ENCODE peak calls at places on chromosome 18, in ten cellular contexts. G, T, Z, X, P, A, F, W, E and V are unnamed samples.

GRCh38 chr18:64208531-64208930 is 59.6 kb upstream of the LINC00305 start:
- DNase-seq in G (no peak), T (no peak), Z (no peak), X (no peak), P (no peak), A (no peak), F (no peak), W (no peak), E (no peak), V (no peak)

GRCh38 chr18:23235860-23236259 is 100.6 kb downstream of the CABLES1 start:
- DNase-seq in G (no peak), T (no peak), Z (no peak), X (no peak), P (no peak), A (no peak), F (no peak), W (no peak), E (peak; percentile 41), V (no peak)

GRCh38 chr18:39561136-39561535 is 1995.5 kb upstream of the CELF4 start:
- DNase-seq in G (peak; percentile 16), T (no peak), Z (no peak), X (peak; percentile 24), P (no peak), A (no peak), F (peak; percentile 13), W (no peak), E (no peak), V (peak; percentile 4)

GRCh38 chr18:9147440-9148238 is 11.1 kb downstream of the ANKRD12 start:
- DNase-seq in G (peak; percentile 88), T (peak; percentile 85), Z (peak; percentile 30), X (peak; percentile 83), P (peak; percentile 81), A (no peak), F (peak; percentile 79), W (peak; percentile 73), E (peak; percentile 73), V (peak; percentile 62)

GRCh38 chr18:79797518-79798345 is at the start of gene KCNG2:
- DNase-seq in G (peak; percentile 39), T (peak; percentile 5), Z (peak; percentile 32), X (no peak), P (no peak), A (no peak), F (no peak), W (no peak), E (peak; percentile 67), V (no peak)

GRCh38 chr18:12628706-12629702 is 28.9 kb downstream of the SPIRE1 start:
- DNase-seq in G (peak; percentile 81), T (no peak), Z (no peak), X (peak; percentile 82), P (peak; percentile 89), A (no peak), F (peak; percentile 73), W (no peak), E (no peak), V (no peak)

GRCh38 chr18:79985172-79985571 is 3.2 kb downstream of the TXNL4A start:
- DNase-seq in G (no peak), T (no peak), Z (no peak), X (no peak), P (no peak), A (no peak), F (no peak), W (no peak), E (no peak), V (no peak)

GRCh38 chr18:55100817-55101457 is 141.7 kb upstream of the CCDC68 start:
- DNase-seq in G (peak; percentile 65), T (no peak), Z (no peak), X (peak; percentile 71), P (peak; percentile 54), A (no peak), F (peak; percentile 56), W (no peak), E (no peak), V (no peak)

GRCh38 chr18:3649559-3650426 is 199.8 kb downstream of the TGIF1 start:
- DNase-seq in G (peak; percentile 91), T (no peak), Z (no peak), X (peak; percentile 68), P (peak; percentile 83), A (peak; percentile 64), F (peak; percentile 56), W (no peak), E (no peak), V (peak; percentile 49)
- H3K4me3 ChIP-seq in G (no peak overlapping the region), T (no peak overlapping the region), Z (no peak overlapping the region), X (no peak overlapping the region), P (peak overlapping the region; percentile 19), A (no peak overlapping the region), F (no peak overlapping the region), W (no peak overlapping the region), E (no peak overlapping the region), V (no peak overlapping the region)

GRCh38 chr18:61582205-61582710 is 249.0 kb downstream of the CDH20 start:
- DNase-seq in G (no peak), T (no peak), Z (no peak), X (no peak), P (no peak), A (peak; percentile 43), F (no peak), W (no peak), E (no peak), V (no peak)
- TF ChIP-seq CTCF in G (no peak), T (no peak), Z (no peak), X (no peak), P (no peak), A (no peak), F (no peak), W (no peak), E (no peak), V (no peak)

GRCh38 chr18:68713791-68714190 is 1.1 kb downstream of the TMX3 start:
- DNase-seq in G (peak; percentile 52), T (no peak), Z (no peak), X (no peak), P (no peak), A (no peak), F (no peak), W (no peak), E (no peak), V (no peak)
- H3K4me3 ChIP-seq in G (peak overlapping the region; percentile 84), T (peak overlapping the region; percentile 84), Z (no peak overlapping the region), X (peak overlapping the region; percentile 95), P (peak overlapping the region; percentile 74), A (peak overlapping the region; percentile 96), F (peak overlapping the region; percentile 69), W (peak overlapping the region; percentile 83), E (peak overlapping the region; percentile 84), V (peak overlapping the region; percentile 80)

GRCh38 chr18:46720521-46720920 is 36.3 kb downstream of the ST8SIA5 start:
- DNase-seq in G (no peak), T (no peak), Z (no peak), X (no peak), P (no peak), A (no peak), F (no peak), W (no peak), E (no peak), V (no peak)

GRCh38 chr18:46719388-46719787 is 37.5 kb downstream of the ST8SIA5 start:
- DNase-seq in G (no peak), T (no peak), Z (no peak), X (no peak), P (no peak), A (no peak), F (no peak), W (no peak), E (no peak), V (no peak)

GRCh38 chr18:46720092-46720491 is 36.8 kb downstream of the ST8SIA5 start:
- DNase-seq in G (no peak), T (no peak), Z (no peak), X (no peak), P (no peak), A (no peak), F (no peak), W (no peak), E (no peak), V (no peak)

GRCh38 chr18:46716827-46717226 is 40.0 kb downstream of the ST8SIA5 start:
- DNase-seq in G (no peak), T (no peak), Z (no peak), X (no peak), P (no peak), A (no peak), F (no peak), W (no peak), E (no peak), V (no peak)

GRCh38 chr18:46718501-46719341 is 38.1 kb downstream of the ST8SIA5 start:
- DNase-seq in G (peak; percentile 27), T (no peak), Z (no peak), X (peak; percentile 66), P (peak; percentile 68), A (no peak), F (peak; percentile 87), W (no peak), E (no peak), V (peak; percentile 76)
- TF ChIP-seq CTCF in G (no peak), T (no peak), Z (no peak), X (no peak), P (no peak), A (no peak), F (no peak), W (no peak), E (no peak), V (no peak)

GRCh38 chr18:11268691-11269686 is 119.6 kb upstream of the PIEZO2 start:
- DNase-seq in G (no peak), T (no peak), Z (no peak), X (peak; percentile 57), P (peak; percentile 35), A (no peak), F (peak; percentile 60), W (no peak), E (no peak), V (peak; percentile 56)
- H3K4me3 ChIP-seq in G (no peak overlapping the region), T (no peak overlapping the region), Z (no peak overlapping the region), X (peak overlapping the region; percentile 14), P (peak overlapping the region; percentile 37), A (peak overlapping the region; percentile 9), F (peak overlapping the region; percentile 4), W (no peak overlapping the region), E (no peak overlapping the region), V (no peak overlapping the region)

DNA sequence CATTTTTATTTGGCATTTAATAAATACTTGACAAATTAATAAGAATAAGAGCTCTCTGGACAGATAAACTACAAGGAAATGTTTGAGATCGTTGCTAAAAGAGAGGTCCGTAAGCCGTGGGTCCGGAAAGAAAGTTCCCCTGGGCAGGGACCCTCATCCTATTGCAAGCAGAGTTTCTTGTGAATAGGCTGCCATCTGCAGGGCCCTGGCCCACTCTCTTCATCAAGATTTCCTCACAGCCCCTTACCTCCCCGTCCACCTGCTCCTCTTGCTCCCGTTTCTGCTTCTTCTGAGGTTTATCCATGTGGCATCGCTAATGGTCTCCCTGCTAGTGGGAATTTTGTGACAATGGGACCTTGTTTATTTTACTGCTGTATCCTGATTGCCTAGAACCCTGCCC is 30.1 kb upstream of the MC5R start:
- DNase-seq in G (no peak), T (no peak), Z (no peak), X (no peak), P (no peak), A (no peak), F (no peak), W (no peak), E (peak; percentile 64), V (no peak)
- TF ChIP-seq CTCF in G (no peak), T (no peak), Z (no peak), X (no peak), P (no peak), A (no peak), F (no peak), W (no peak), E (peak; percentile 28), V (no peak)

DNA sequence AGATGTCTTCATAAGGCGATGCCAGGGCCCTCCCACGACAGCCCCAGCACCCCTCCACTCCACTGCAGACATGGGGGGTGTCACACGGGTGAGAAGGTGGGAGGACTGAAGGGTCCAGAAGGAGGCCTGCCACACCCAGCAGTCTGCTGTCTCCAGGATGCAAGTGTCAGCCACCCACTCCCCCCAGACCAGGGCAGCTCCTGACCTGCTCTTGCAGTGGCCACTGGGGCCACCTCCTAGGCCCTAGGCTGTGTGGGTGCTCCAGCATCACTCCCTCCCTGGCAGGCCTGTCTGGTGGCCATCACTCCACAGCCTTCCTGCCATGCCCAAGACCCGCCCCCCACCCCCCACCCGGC is 171.0 kb downstream of the CELF4 start:
- DNase-seq in G (no peak), T (no peak), Z (no peak), X (no peak), P (no peak), A (no peak), F (no peak), W (no peak), E (no peak), V (no peak)
- H3K4me3 ChIP-seq in G (no peak overlapping the region), T (no peak overlapping the region), Z (no peak overlapping the region), X (no peak overlapping the region), P (peak overlapping the region; percentile 11), A (peak overlapping the region; percentile 53), F (no peak overlapping the region), W (no peak overlapping the region), E (peak overlapping the region; percentile 58), V (peak overlapping the region; percentile 45)